ENCODE peak calls at places on chromosomes 3 and 15, in seven cellular contexts. One of them, this sample, is unnamed.

GRCh38 chr3:174614046-174614445 is 245.1 kb upstream of the NAALADL2 start:
- DNase-seq in activated CD4-positive, alpha-beta T cell treated with anti-CD3 and anti-CD28 coated beads for 48 hours: no peak
- DNase-seq in NCI-H82: peak
- DNase-seq in fibroblast of gingiva: no peak
- DNase-seq in fibroblast of the conjunctiva: peak
- DNase-seq in ELF-1: no peak
- DNase-seq in transverse colon: no peak
- DNase-seq in this sample: no peak

GRCh38 chr15:40252438-40253178 is 13.7 kb downstream of the PAK6 start:
- DNase-seq in ELF-1: no peak
- DNase-seq in activated CD4-positive, alpha-beta T cell treated with anti-CD3 and anti-CD28 coated beads for 48 hours: peak
- DNase-seq in fibroblast of gingiva: no peak
- DNase-seq in NCI-H82: no peak
- DNase-seq in transverse colon: peak
- DNase-seq in fibroblast of the conjunctiva: no peak
- DNase-seq in this sample: no peak

GRCh38 chr15:42576040-42576594 is 711 bp downstream of the STARD9 start:
- DNase-seq in ELF-1: no peak
- DNase-seq in activated CD4-positive, alpha-beta T cell treated with anti-CD3 and anti-CD28 coated beads for 48 hours: no peak
- DNase-seq in transverse colon: no peak
- DNase-seq in fibroblast of the conjunctiva: no peak
- DNase-seq in fibroblast of gingiva: no peak
- DNase-seq in NCI-H82: peak
- DNase-seq in this sample: no peak

GRCh38 chr3:172131746-172132145 is 92.4 kb downstream of the FNDC3B start:
- DNase-seq in transverse colon: no peak
- DNase-seq in fibroblast of the conjunctiva: no peak
- DNase-seq in ELF-1: no peak
- DNase-seq in activated CD4-positive, alpha-beta T cell treated with anti-CD3 and anti-CD28 coated beads for 48 hours: no peak
- DNase-seq in fibroblast of gingiva: no peak
- DNase-seq in NCI-H82: no peak
- DNase-seq in this sample: no peak

GRCh38 chr15:32861741-32862140 is 143.9 kb downstream of the GREM1 start:
- DNase-seq in fibroblast of gingiva: peak
- DNase-seq in ELF-1: peak
- DNase-seq in fibroblast of the conjunctiva: peak
- DNase-seq in activated CD4-positive, alpha-beta T cell treated with anti-CD3 and anti-CD28 coated beads for 48 hours: no peak
- DNase-seq in NCI-H82: peak
- DNase-seq in transverse colon: peak
- DNase-seq in this sample: no peak

GRCh38 chr3:87997298-87997697 is 61.5 kb downstream of the CGGBP1 start:
- DNase-seq in fibroblast of the conjunctiva: no peak
- DNase-seq in transverse colon: peak
- DNase-seq in NCI-H82: no peak
- DNase-seq in ELF-1: no peak
- DNase-seq in fibroblast of gingiva: no peak
- DNase-seq in activated CD4-positive, alpha-beta T cell treated with anti-CD3 and anti-CD28 coated beads for 48 hours: peak
- DNase-seq in this sample: no peak

GRCh38 chr15:70190296-70190695 is 92.6 kb upstream of the TLE3 start:
- DNase-seq in transverse colon: no peak
- DNase-seq in fibroblast of gingiva: no peak
- DNase-seq in fibroblast of the conjunctiva: no peak
- DNase-seq in activated CD4-positive, alpha-beta T cell treated with anti-CD3 and anti-CD28 coated beads for 48 hours: no peak
- DNase-seq in ELF-1: no peak
- DNase-seq in NCI-H82: no peak
- DNase-seq in this sample: no peak

GRCh38 chr3:82044918-82045715 is 283.7 kb upstream of the GBE1 start:
- DNase-seq in activated CD4-positive, alpha-beta T cell treated with anti-CD3 and anti-CD28 coated beads for 48 hours: no peak
- DNase-seq in transverse colon: no peak
- DNase-seq in fibroblast of gingiva: no peak
- DNase-seq in NCI-H82: peak
- DNase-seq in ELF-1: no peak
- DNase-seq in fibroblast of the conjunctiva: no peak
- DNase-seq in this sample: no peak

GRCh38 chr3:123766195-123767019 is 117.7 kb downstream of the MYLK start:
- DNase-seq in ELF-1: peak
- DNase-seq in activated CD4-positive, alpha-beta T cell treated with anti-CD3 and anti-CD28 coated beads for 48 hours: no peak
- DNase-seq in transverse colon: no peak
- DNase-seq in fibroblast of gingiva: peak
- DNase-seq in NCI-H82: no peak
- DNase-seq in fibroblast of the conjunctiva: no peak
- DNase-seq in this sample: no peak

GRCh38 chr3:189734061-189734460 is 102.9 kb downstream of the TP63 start:
- DNase-seq in NCI-H82: no peak
- DNase-seq in activated CD4-positive, alpha-beta T cell treated with anti-CD3 and anti-CD28 coated beads for 48 hours: no peak
- DNase-seq in ELF-1: no peak
- DNase-seq in fibroblast of gingiva: no peak
- DNase-seq in transverse colon: no peak
- DNase-seq in fibroblast of the conjunctiva: no peak
- DNase-seq in this sample: no peak

GRCh38 chr3:20904674-20905073 is 718.7 kb upstream of the SGO1 start:
- DNase-seq in NCI-H82: no peak
- DNase-seq in ELF-1: peak
- DNase-seq in activated CD4-positive, alpha-beta T cell treated with anti-CD3 and anti-CD28 coated beads for 48 hours: no peak
- DNase-seq in transverse colon: no peak
- DNase-seq in fibroblast of the conjunctiva: no peak
- DNase-seq in fibroblast of gingiva: no peak
- DNase-seq in this sample: no peak

GRCh38 chr15:80694624-80695098 is 449 bp upstream of the ABHD17C start:
- DNase-seq in activated CD4-positive, alpha-beta T cell treated with anti-CD3 and anti-CD28 coated beads for 48 hours: peak
- DNase-seq in fibroblast of gingiva: peak
- DNase-seq in NCI-H82: peak
- DNase-seq in ELF-1: no peak
- DNase-seq in transverse colon: peak
- DNase-seq in fibroblast of the conjunctiva: no peak
- DNase-seq in this sample: no peak

GRCh38 chr3:112405845-112406244 is 72.9 kb downstream of the CD200 start:
- DNase-seq in transverse colon: no peak
- DNase-seq in fibroblast of gingiva: no peak
- DNase-seq in ELF-1: no peak
- DNase-seq in NCI-H82: no peak
- DNase-seq in fibroblast of the conjunctiva: no peak
- DNase-seq in activated CD4-positive, alpha-beta T cell treated with anti-CD3 and anti-CD28 coated beads for 48 hours: peak
- DNase-seq in this sample: no peak

GRCh38 chr3:148820885-148821284 is 6.7 kb upstream of the CPB1 start:
- DNase-seq in transverse colon: no peak
- DNase-seq in ELF-1: peak
- DNase-seq in fibroblast of gingiva: no peak
- DNase-seq in fibroblast of the conjunctiva: no peak
- DNase-seq in NCI-H82: no peak
- DNase-seq in activated CD4-positive, alpha-beta T cell treated with anti-CD3 and anti-CD28 coated beads for 48 hours: no peak
- DNase-seq in this sample: no peak

GRCh38 chr3:129398803-129399144 is 29.7 kb downstream of the EFCAB12 start:
- DNase-seq in transverse colon: peak
- DNase-seq in ELF-1: peak
- DNase-seq in activated CD4-positive, alpha-beta T cell treated with anti-CD3 and anti-CD28 coated beads for 48 hours: peak
- DNase-seq in NCI-H82: peak
- DNase-seq in fibroblast of the conjunctiva: no peak
- DNase-seq in fibroblast of gingiva: no peak
- DNase-seq in this sample: no peak

GRCh38 chr3:49015072-49015471 is 3.3 kb downstream of the DALRD3 start:
- DNase-seq in fibroblast of gingiva: no peak
- DNase-seq in transverse colon: no peak
- DNase-seq in activated CD4-positive, alpha-beta T cell treated with anti-CD3 and anti-CD28 coated beads for 48 hours: no peak
- DNase-seq in fibroblast of the conjunctiva: no peak
- DNase-seq in ELF-1: no peak
- DNase-seq in NCI-H82: no peak
- DNase-seq in this sample: no peak

GRCh38 chr15:88218557-88219214 is 37.9 kb downstream of the NTRK3 start:
- DNase-seq in fibroblast of the conjunctiva: no peak
- DNase-seq in fibroblast of gingiva: no peak
- DNase-seq in ELF-1: no peak
- DNase-seq in transverse colon: no peak
- DNase-seq in NCI-H82: peak
- DNase-seq in activated CD4-positive, alpha-beta T cell treated with anti-CD3 and anti-CD28 coated beads for 48 hours: no peak
- DNase-seq in this sample: peak